ENCODE peak calls at places on chromosomes 5 and 9, in seven cellular contexts. I, N, L, C, D, W and X are unnamed samples. For H3K9me3, the result is how much of the 10 kb centered on the place peaks cover.

GRCh38 chr5:50667079-50667652 is 729 bp downstream of the PARP8 start:
- DNase-seq in N (peak), L (peak), I (no peak), W (peak), C (no peak), D (peak), X (peak)

GRCh38 chr9:120750421-120750820 is 36.2 kb upstream of the MEGF9 start:
- DNase-seq in W (no peak), I (no peak), N (no peak), L (no peak), D (no peak), C (no peak), X (no peak)

GRCh38 chr5:65699338-65699737 is 22.6 kb downstream of the SGTB start:
- DNase-seq in D (no peak), W (no peak), L (no peak), C (no peak), I (no peak), N (no peak), X (no peak)

GRCh38 chr5:93909356-93909755 is 168.0 kb upstream of the POU5F2 start:
- DNase-seq in N (no peak), C (no peak), I (no peak), L (no peak), W (no peak), D (no peak), X (no peak)

GRCh38 chr9:37667706-37668672 is 17.2 kb downstream of the FRMPD1 start:
- DNase-seq in L (no peak), W (no peak), C (no peak), N (no peak), I (peak), D (no peak), X (no peak)

GRCh38 chr5:40134883-40135520 is 544.7 kb upstream of the PTGER4 start:
- DNase-seq in I (no peak), D (no peak), L (no peak), W (no peak), C (no peak), N (no peak), X (no peak)

GRCh38 chr5:100643473-100643872 is 108.3 kb downstream of the FAM174A start:
- DNase-seq in N (no peak), L (no peak), W (no peak), I (no peak), D (no peak), C (no peak), X (no peak)

GRCh38 chr9:82488702-82489578 is 500.4 kb downstream of the SPATA31D1 start:
- DNase-seq in I (no peak), L (peak), D (no peak), W (no peak), N (peak), C (no peak), X (no peak)

GRCh38 chr5:103490340-103490739 is 72.2 kb downstream of the NUDT12 start:
- DNase-seq in I (no peak), W (no peak), C (no peak), N (no peak), D (no peak), L (no peak), X (no peak)

GRCh38 chr5:128455861-128456361 is 82.1 kb downstream of the FBN2 start:
- DNase-seq in W (no peak), D (no peak), C (no peak), I (no peak), L (no peak), N (no peak), X (no peak)

GRCh38 chr5:6362846-6363245 is 15.5 kb downstream of the MED10 start:
- DNase-seq in N (no peak), C (no peak), I (no peak), D (no peak), L (no peak), W (no peak), X (peak)

GRCh38 chr9:87498046-87498815 is 564 bp downstream of the DAPK1 start:
- DNase-seq in L (peak), I (peak), D (peak), N (no peak), W (peak), C (no peak), X (no peak)

GRCh38 chr5:151382576-151382975 is 35.2 kb upstream of the SLC36A2 start:
- DNase-seq in D (no peak), C (no peak), I (no peak), W (no peak), L (no peak), N (no peak), X (no peak)

GRCh38 chr9:106075991-106076390 is 381.6 kb downstream of the TMEM38B start:
- DNase-seq in L (no peak), D (no peak), W (no peak), I (no peak), N (peak), C (no peak), X (no peak)

GRCh38 chr5:93349613-93350012 is 231.4 kb downstream of the NR2F1-AS1 start:
- DNase-seq in C (no peak), L (no peak), W (no peak), D (no peak), N (no peak), I (no peak), X (no peak)

GRCh38 chr5:168528521-168529360 is at the start of gene FBLL1:
- DNase-seq in N (no peak), D (no peak), L (peak), C (no peak), W (no peak), I (no peak), X (no peak)

DNA sequence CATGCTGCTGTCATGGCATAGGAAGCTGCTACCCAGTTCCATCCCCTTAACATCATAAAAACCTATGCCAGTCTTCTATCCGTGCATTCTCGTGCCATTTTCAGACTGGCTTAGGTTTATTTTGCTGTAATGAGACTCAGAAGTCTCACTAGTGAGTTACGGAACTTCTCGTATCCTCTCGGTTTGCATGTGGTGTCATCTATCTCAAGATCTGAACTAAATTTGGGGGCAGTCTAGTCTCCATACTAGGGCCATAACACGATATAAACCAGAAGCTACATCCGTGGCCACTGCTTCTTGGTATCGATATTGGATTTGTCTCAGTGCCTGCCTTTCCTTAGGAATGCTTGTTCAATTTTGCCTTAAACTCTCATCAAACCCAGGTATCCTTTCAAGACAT is 771.2 kb upstream of the CDH10 start:
- DNase-seq in L (no peak), N (no peak), W (no peak), D (no peak), I (no peak), C (no peak), X (no peak)
- H3K9me3 ChIP-seq in L (under half), N (under half), W (under half), D (under half), I (under half), C (under half), X (under half)

GRCh38 chr5:171166766-171167165 is 142.3 kb upstream of the TLX3 start:
- DNase-seq in N (no peak), I (no peak), L (no peak), W (no peak), C (no peak), D (no peak), X (no peak)

GRCh38 chr5:171158581-171158980 is 150.5 kb upstream of the TLX3 start:
- DNase-seq in L (no peak), D (no peak), C (no peak), W (no peak), N (no peak), I (no peak), X (no peak)

GRCh38 chr5:171162165-171162564 is 146.9 kb upstream of the TLX3 start:
- DNase-seq in D (no peak), C (no peak), I (no peak), N (no peak), W (no peak), L (no peak), X (no peak)

GRCh38 chr5:171157775-171158174 is 151.3 kb upstream of the TLX3 start:
- DNase-seq in L (no peak), N (no peak), I (no peak), D (no peak), C (no peak), W (no peak), X (no peak)

GRCh38 chr5:171162602-171163001 is 146.4 kb upstream of the TLX3 start:
- DNase-seq in W (no peak), C (no peak), D (no peak), I (peak), N (no peak), L (peak), X (no peak)
- TF ChIP-seq CTCF in W (no peak), C (peak), D (peak), I (peak), N (no peak), L (peak), X (no peak)

GRCh38 chr9:122518226-122518625 is 715 bp upstream of the OR1J4 start:
- DNase-seq in I (no peak), D (no peak), C (no peak), W (no peak), N (no peak), L (no peak), X (no peak)

GRCh38 chr9:122519376-122519775 is 435 bp downstream of the OR1J4 start:
- DNase-seq in W (no peak), D (no peak), L (no peak), N (no peak), C (no peak), I (no peak), X (no peak)

GRCh38 chr9:122518841-122519240 is at the start of gene OR1J4:
- DNase-seq in C (no peak), N (no peak), D (no peak), I (no peak), L (no peak), W (no peak), X (no peak)
- H3K9me3 ChIP-seq in C (under half), N (under half), D (under half), I (under half), L (under half), W (under half), X (under half)

GRCh38 chr5:123094919-123095693 is 6.1 kb downstream of the PRDM6 start:
- DNase-seq in L (peak), I (no peak), N (no peak), D (no peak), W (peak), C (no peak), X (no peak)
- TF ChIP-seq CTCF in L (peak), I (no peak), N (no peak), D (no peak), W (peak), C (no peak), X (no peak)

GRCh38 chr9:8235489-8235888 is 435.9 kb upstream of the DMAC1 start:
- DNase-seq in L (no peak), C (no peak), I (no peak), N (no peak), W (no peak), D (no peak), X (no peak)

GRCh38 chr9:8234286-8234819 is 434.8 kb upstream of the DMAC1 start:
- DNase-seq in I (no peak), L (no peak), D (no peak), N (no peak), W (no peak), C (no peak), X (no peak)
- H3K9me3 ChIP-seq in I (under half), L (under half), D (under half), N (under half), W (under half), C (under half), X (under half)

GRCh38 chr5:141359790-141360426 is at the start of gene PCDHGB2:
- DNase-seq in N (no peak), W (no peak), C (peak), D (no peak), L (no peak), I (no peak), X (no peak)
- TF ChIP-seq CTCF in N (peak), W (no peak), C (peak), D (no peak), L (no peak), I (no peak), X (peak)

DNA sequence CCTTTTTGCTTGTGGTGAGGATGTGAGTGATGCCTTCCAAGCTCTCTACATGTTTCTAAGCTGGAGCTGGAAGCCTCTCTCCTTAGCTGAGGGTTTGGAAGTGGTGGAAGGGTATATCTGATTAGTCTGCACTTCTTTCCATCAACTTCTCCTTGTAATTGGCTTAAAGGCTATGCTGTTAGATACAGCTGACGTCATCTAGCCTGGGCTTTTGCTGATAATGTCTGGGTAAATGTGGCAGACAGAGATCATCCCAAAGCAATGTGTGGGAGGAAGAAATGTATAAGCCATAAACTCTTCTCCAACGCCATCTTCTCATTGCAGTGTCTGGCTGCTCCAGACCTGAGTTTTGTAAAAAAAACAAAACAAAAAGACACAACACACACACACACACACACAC is 29.3 kb downstream of the ZNF354C start:
- DNase-seq in N (no peak), I (no peak), W (no peak), L (no peak), D (no peak), C (no peak), X (no peak)
- H3K9me3 ChIP-seq in N (half or more), I (under half), W (half or more), L (half or more), D (under half), C (under half), X (half or more)

GRCh38 chr5:79205965-79206364 is 30.0 kb upstream of the JMY start:
- DNase-seq in I (no peak), N (no peak), L (no peak), D (no peak), W (no peak), C (no peak), X (peak)

GRCh38 chr5:79206541-79206940 is 29.4 kb upstream of the JMY start:
- DNase-seq in I (no peak), N (no peak), L (no peak), W (no peak), D (no peak), C (no peak), X (peak)

GRCh38 chr5:79202076-79202475 is 33.9 kb upstream of the JMY start:
- DNase-seq in W (no peak), C (no peak), D (no peak), L (peak), I (peak), N (no peak), X (no peak)

GRCh38 chr5:79201206-79201605 is 34.7 kb upstream of the JMY start:
- DNase-seq in D (no peak), W (no peak), L (no peak), I (no peak), C (no peak), N (no peak), X (no peak)

GRCh38 chr5:79200573-79201183 is 35.3 kb upstream of the JMY start:
- DNase-seq in N (no peak), D (no peak), C (no peak), L (peak), I (peak), W (no peak), X (no peak)
- TF ChIP-seq CTCF in N (no peak), D (peak), C (peak), L (peak), I (peak), W (no peak), X (no peak)

DNA sequence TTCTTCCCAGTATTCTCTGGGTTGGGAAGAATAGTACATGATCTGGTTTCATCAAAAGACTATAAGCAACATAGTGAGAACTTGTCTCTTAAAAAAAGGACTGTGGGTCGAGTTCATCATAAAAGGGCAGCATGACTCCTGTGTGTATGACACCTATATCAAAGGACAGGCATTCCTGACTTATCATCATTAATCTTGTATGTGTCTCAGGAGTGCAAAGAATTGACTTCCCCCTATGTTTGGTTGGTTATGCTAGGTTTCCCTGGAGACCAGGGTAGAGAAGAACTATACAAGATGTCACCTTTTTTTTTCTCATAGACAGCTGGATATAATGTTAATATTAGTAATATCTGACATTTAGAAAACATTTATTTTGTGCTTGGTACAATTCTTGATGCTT is 173.1 kb upstream of the ANKRD55 start:
- DNase-seq in N (no peak), L (no peak), D (no peak), C (no peak), W (no peak), I (no peak), X (no peak)
- H3K9me3 ChIP-seq in N (under half), L (under half), D (under half), C (under half), W (under half), I (under half), X (under half)